ENCODE peak calls at places on chromosome 16, in six cellular contexts. R is tibial nerve, H is H1, D is body of pancreas, L is esophagus squamous epithelium, A is testis. U is an unnamed sample. For H3K4me1, the result is how much of the 10 kb centered on the place peaks cover.

GRCh38 chr16:19095699-19096098 is 18.1 kb upstream of the ITPRIPL2 start:
- DNase-seq in L (no peak), D (no peak), A (no peak), R (no peak), H (no peak), U (no peak)

GRCh38 chr16:17364319-17365210 is 106.2 kb downstream of the XYLT1 start:
- DNase-seq in A (no peak), R (no peak), L (no peak), D (peak), H (no peak), U (no peak)

GRCh38 chr16:26863971-26864370 is 202.8 kb upstream of the C16orf82 start:
- DNase-seq in L (no peak), A (no peak), H (no peak), R (no peak), D (no peak), U (no peak)

GRCh38 chr16:69691980-69692911 is 34.1 kb downstream of the NQO1 start:
- DNase-seq in A (no peak), R (no peak), H (peak), D (no peak), L (no peak), U (no peak)

GRCh38 chr16:79628501-79628975 is 28.0 kb upstream of the MAF start:
- DNase-seq in D (no peak), R (no peak), L (no peak), A (no peak), H (no peak), U (no peak)

GRCh38 chr16:7914738-7915137 is 582.1 kb downstream of the RBFOX1 start:
- DNase-seq in R (no peak), L (no peak), D (no peak), A (no peak), H (no peak), U (no peak)

GRCh38 chr16:84841787-84842300 is 22.1 kb downstream of the CRISPLD2 start:
- DNase-seq in A (no peak), D (peak), R (no peak), L (no peak), H (peak), U (no peak)

GRCh38 chr16:72947379-72948237 is 100.3 kb downstream of the ZFHX3 start:
- DNase-seq in L (no peak), D (peak), A (no peak), H (no peak), R (no peak), U (peak)

GRCh38 chr16:54647731-54648221 is 282.9 kb upstream of the IRX5 start:
- DNase-seq in R (no peak), L (no peak), H (no peak), A (no peak), D (no peak), U (no peak)

DNA sequence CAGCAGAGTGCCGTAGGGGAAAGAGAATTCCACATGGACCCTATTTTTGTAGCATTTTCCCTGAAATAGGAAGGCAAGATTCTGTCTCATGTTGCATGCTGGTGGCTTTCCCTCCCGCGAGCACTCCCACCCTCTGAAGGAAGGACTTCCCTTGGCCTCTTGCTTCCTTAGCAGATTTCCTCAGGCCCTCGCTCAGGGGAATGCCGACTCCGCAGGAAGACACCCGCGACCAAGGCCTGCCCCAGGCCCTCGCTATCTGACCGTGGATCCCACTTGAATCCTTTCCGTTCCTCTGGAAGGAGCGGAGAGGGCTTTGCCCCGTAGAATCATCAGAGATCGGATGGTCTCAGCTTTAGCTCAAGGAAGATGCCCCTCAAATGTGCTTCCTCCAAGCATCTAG is 179.4 kb upstream of the FOXF1 start:
- DNase-seq in A (no peak), H (no peak), L (no peak), R (no peak), D (no peak), U (peak)
- H3K4me1 ChIP-seq in A (under half), H (under half), L (under half), R (under half), D (under half), U (under half)

GRCh38 chr16:81095953-81096714 is at the start of gene GCSH:
- DNase-seq in A (peak), D (peak), R (peak), H (peak), L (peak), U (peak)
- TF ChIP-seq POLR2A in A (no peak), D (no peak), R (no peak), H (peak), L (no peak), U (no peak)

GRCh38 chr16:67660564-67661028 is at the start of gene PARD6A:
- DNase-seq in H (peak), R (peak), L (peak), D (peak), A (peak), U (peak)
- TF ChIP-seq CTCF in H (peak), R (no peak), L (peak), D (no peak), A (peak), U (no peak)

DNA sequence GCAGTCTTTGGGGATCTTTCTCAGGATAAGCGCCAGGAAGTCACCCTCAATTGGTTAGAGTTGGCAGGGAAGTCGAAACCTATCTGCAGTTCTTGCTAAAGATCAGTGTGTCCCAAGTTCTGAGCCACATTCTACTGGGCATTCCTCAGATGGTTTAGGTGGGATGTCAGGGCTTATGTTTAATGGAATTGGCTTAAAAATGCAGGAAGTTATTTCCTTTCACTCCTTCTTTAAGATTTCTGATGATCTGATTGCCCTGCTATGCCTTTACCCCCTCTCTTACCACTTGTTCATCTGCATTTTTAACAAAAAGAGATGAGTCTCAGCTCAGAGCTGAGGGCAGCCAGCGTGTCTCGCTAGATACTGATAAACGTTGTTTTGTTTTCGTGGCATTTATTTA is 30.8 kb downstream of the FOXL1 start:
- DNase-seq in L (no peak), H (no peak), A (no peak), R (no peak), D (no peak), U (no peak)
- H3K4me1 ChIP-seq in L (under half), H (under half), A (under half), R (under half), D (under half), U (under half)

GRCh38 chr16:1688807-1689560 is 10.9 kb downstream of the JPT2 start:
- DNase-seq in H (no peak), R (no peak), L (no peak), A (no peak), D (peak), U (peak)
- TF ChIP-seq POLR2A in H (no peak), R (no peak), L (no peak), A (no peak), D (no peak), U (no peak)

GRCh38 chr16:67185003-67185865 is 1.5 kb upstream of the MATCAP1 start:
- DNase-seq in R (peak), D (peak), H (peak), A (peak), L (peak), U (peak)
- TF ChIP-seq CTCF in R (peak), D (peak), H (peak), A (peak), L (peak), U (peak)

DNA sequence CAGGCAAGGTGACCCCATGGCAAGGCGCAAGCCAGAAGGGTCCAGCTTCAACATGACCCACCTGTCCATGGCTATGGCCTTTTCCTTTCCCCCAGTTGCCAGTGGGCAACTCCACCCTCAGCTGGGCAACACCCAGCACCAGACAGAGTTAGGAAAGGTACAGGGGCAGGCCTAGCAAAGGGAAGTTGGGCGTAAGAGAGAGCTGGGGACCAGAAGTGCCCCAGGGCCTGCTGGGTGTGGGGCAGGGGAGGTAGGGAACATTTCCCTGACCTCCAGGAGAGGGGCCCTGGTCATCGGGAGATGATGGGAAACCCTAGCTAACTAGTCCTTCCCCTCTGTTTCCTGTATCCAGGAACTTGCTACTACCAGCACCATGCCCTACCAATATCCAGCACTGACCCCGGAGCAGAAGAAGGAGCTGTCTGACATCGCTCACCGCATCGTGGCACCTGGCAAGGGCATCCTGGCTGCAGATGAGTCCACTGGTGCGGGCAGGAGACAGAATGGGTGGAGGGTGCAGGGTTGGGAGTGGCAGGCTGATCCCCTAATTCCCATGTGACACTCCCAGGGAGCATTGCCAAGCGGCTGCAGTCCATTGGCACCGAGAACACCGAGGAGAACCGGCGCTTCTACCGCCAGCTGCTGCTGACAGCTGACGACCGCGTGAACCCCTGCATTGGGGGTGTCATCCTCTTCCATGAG is 1.5 kb downstream of the ALDOA start:
- DNase-seq in L (no peak), H (no peak), R (no peak), A (no peak), D (no peak), U (no peak)
- H3K4me1 ChIP-seq in L (half or more), H (under half), R (under half), A (under half), D (under half), U (half or more)

DNA sequence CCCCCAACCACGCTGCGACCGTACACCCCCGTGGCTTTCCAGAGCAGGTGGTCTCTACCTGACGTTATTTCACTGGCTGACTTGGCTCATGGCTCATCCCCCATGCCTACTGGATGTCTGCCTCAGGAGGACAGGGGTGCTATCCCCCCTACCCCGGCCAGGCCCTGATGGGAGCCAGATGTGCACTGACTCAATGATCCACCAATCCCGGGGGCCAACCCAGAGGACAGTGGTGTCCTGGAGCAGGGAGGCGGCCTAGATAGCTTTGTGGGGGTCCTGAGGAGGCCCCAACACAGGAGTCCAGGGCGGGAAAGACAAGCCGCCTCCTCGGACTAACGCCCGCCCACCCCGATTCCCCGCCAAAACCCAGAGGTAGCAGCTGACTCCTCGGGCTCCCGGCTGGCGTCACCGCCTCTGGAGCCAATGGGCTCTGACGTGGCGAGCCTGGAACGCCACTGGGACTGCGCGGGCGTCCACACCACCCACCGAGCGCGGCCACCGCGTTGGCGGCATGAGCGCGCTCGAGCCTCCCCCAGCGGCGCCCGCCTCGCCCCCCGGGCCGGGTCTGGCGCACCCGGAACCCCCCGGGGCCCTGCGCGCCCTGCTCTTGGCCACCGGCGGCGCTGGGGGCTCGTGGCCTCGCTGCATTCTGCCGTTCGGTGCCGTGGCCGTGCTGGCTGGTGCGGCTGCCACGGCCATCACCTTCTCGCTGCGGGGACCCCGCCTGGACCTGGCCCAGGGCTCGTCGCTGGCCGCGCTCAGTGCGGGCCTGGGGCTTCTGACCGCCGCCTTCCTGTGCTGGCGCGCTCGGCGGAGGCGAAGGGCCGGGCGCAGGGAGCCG is 3.6 kb upstream of the NTN3 start:
- DNase-seq in R (peak), D (peak), A (peak), L (no peak), H (peak), U (no peak)
- TF ChIP-seq POLR2A in R (peak), D (peak), A (no peak), L (no peak), H (no peak), U (no peak)

GRCh38 chr16:28282045-28282444 is 10.3 kb upstream of the SBK1 start:
- DNase-seq in A (no peak), R (no peak), D (no peak), H (no peak), L (no peak), U (no peak)

GRCh38 chr16:28283798-28284577 is 8.3 kb upstream of the SBK1 start:
- DNase-seq in A (no peak), L (no peak), R (no peak), H (no peak), D (no peak), U (no peak)

GRCh38 chr16:28283173-28283572 is 9.2 kb upstream of the SBK1 start:
- DNase-seq in L (no peak), D (no peak), A (no peak), H (no peak), R (no peak), U (no peak)

GRCh38 chr16:28279006-28279405 is 13.3 kb upstream of the SBK1 start:
- DNase-seq in H (no peak), L (no peak), D (no peak), R (no peak), A (no peak), U (no peak)

GRCh38 chr16:28280881-28281836 is 11.2 kb upstream of the SBK1 start:
- DNase-seq in H (no peak), L (no peak), R (no peak), A (no peak), D (no peak), U (no peak)
- TF ChIP-seq CTCF in H (no peak), L (no peak), R (no peak), A (no peak), D (no peak), U (no peak)

U was measured in spleen.